ENCODE peak calls at places on chromosomes 4 and X, in five cellular contexts. Q is CD4-positive, CD25-positive, alpha-beta regulatory T cell; K is caudate nucleus; F is brain microvascular endothelial cell; M is left ventricle myocardium inferior. D is an unnamed sample.

GRCh38 chrX:24245201-24245600 is 68.7 kb downstream of the SUPT20HL2 start:
- DNase-seq in Q (no peak), K (no peak), F (no peak), M (no peak), D (no peak)

GRCh38 chr4:6761540-6762243 is 20.8 kb upstream of the KIAA0232 start:
- DNase-seq in Q (no peak), K (peak; percentile 28), F (no peak), M (no peak), D (no peak)

GRCh38 chr4:13386405-13387107 is 97.6 kb downstream of the RAB28 start:
- DNase-seq in Q (peak; percentile 15), K (no peak), F (no peak), M (no peak), D (peak; percentile 8)

GRCh38 chr4:158074851-158075250 is 98.0 kb downstream of the GASK1B start:
- DNase-seq in Q (no peak), K (no peak), F (no peak), M (no peak), D (no peak)

GRCh38 chr4:87498446-87498900 is 30.7 kb downstream of the SPARCL1 start:
- DNase-seq in Q (peak; percentile 18), K (no peak), F (no peak), M (no peak), D (no peak)

GRCh38 chrX:120575379-120576114 is 14.8 kb upstream of the CUL4B start:
- DNase-seq in Q (no peak), K (no peak), F (no peak), M (no peak), D (no peak)

GRCh38 chrX:130523460-130524394 is 121.9 kb downstream of the RBMX2 start:
- DNase-seq in Q (no peak), K (no peak), F (no peak), M (peak; percentile 29), D (no peak)

GRCh38 chr4:78645853-78646757 is 94.5 kb downstream of the ANXA3 start:
- DNase-seq in Q (no peak), K (peak; percentile 70), F (peak; percentile 83), M (peak; percentile 69), D (no peak)

GRCh38 chr4:47701286-47701685 is 136.6 kb downstream of the CORIN start:
- DNase-seq in Q (no peak), K (no peak), F (no peak), M (no peak), D (no peak)

GRCh38 chr4:17535906-17536305 is 20.9 kb downstream of the CLRN2 start:
- DNase-seq in Q (peak; percentile 9), K (no peak), F (no peak), M (no peak), D (no peak)

GRCh38 chrX:81082649-81083048 is 119.1 kb downstream of the HMGN5 start:
- DNase-seq in Q (no peak), K (no peak), F (no peak), M (no peak), D (no peak)

GRCh38 chrX:78650906-78651437 is 8.2 kb downstream of the RTL3 start:
- DNase-seq in Q (peak; percentile 30), K (no peak), F (peak; percentile 23), M (no peak), D (peak; percentile 9)

GRCh38 chr4:87339440-87339839 is 16.8 kb upstream of the HSD17B13 start:
- DNase-seq in Q (no peak), K (no peak), F (no peak), M (no peak), D (no peak)

GRCh38 chr4:121951570-121952110 is at the start of gene TRPC3:
- DNase-seq in Q (peak; percentile 18), K (no peak), F (no peak), M (peak; percentile 23), D (peak; percentile 22)

GRCh38 chrX:554271-554670 is 76.3 kb upstream of the SHOX start:
- DNase-seq in Q (no peak), K (no peak), F (no peak), M (no peak), D (no peak)

GRCh38 chr4:75287738-75288517 is 226.3 kb downstream of the RCHY1 start:
- DNase-seq in Q (no peak), K (no peak), F (no peak), M (no peak), D (no peak)

GRCh38 chrX:100591256-100592051 is 6.7 kb downstream of the TNMD start:
- DNase-seq in Q (no peak), K (no peak), F (no peak), M (no peak), D (no peak)

GRCh38 chrX:39983715-39984114 is 114.0 kb downstream of the BCOR start:
- DNase-seq in Q (no peak), K (no peak), F (no peak), M (no peak), D (no peak)

GRCh38 chr4:3069661-3070199 is 4.6 kb downstream of the HTT-AS start:
- DNase-seq in Q (no peak), K (no peak), F (no peak), M (no peak), D (no peak)

GRCh38 chrX:39310925-39311324 is 509.7 kb downstream of the MID1IP1 start:
- DNase-seq in Q (no peak), K (no peak), F (no peak), M (no peak), D (no peak)

GRCh38 chrX:9534686-9535085 is 69.8 kb downstream of the TBL1X start:
- DNase-seq in Q (no peak), K (no peak), F (no peak), M (no peak), D (no peak)

GRCh38 chr4:79177388-79177787 is 148.5 kb downstream of the NAA11 start:
- DNase-seq in Q (no peak), K (no peak), F (no peak), M (no peak), D (no peak)

GRCh38 chr4:69649629-69650028 is 3.4 kb downstream of the UGT2A1 start:
- DNase-seq in Q (no peak), K (no peak), F (no peak), M (no peak), D (no peak)

GRCh38 chrX:264634-265455 is 16.3 kb upstream of the PLCXD1 start:
- DNase-seq in Q (no peak), K (no peak), F (no peak), M (no peak), D (no peak)

GRCh38 chr4:170015285-170015684 is 10.9 kb downstream of the MFAP3L start:
- DNase-seq in Q (no peak), K (peak; percentile 74), F (no peak), M (no peak), D (no peak)

GRCh38 chr4:25234390-25235367 is 846 bp downstream of the PI4K2B start:
- DNase-seq in Q (peak; percentile 90), K (no peak), F (peak; percentile 63), M (peak; percentile 39), D (peak; percentile 77)

GRCh38 chrX:12410523-12410922 is 272.2 kb downstream of the FRMPD4 start:
- DNase-seq in Q (no peak), K (no peak), F (no peak), M (no peak), D (no peak)

GRCh38 chrX:38662640-38663039 is 101.3 kb downstream of the TSPAN7 start:
- DNase-seq in Q (no peak), K (no peak), F (no peak), M (no peak), D (no peak)

GRCh38 chr4:3486556-3487270 is 23.6 kb downstream of the DOK7 start:
- DNase-seq in Q (no peak), K (no peak), F (no peak), M (no peak), D (no peak)

GRCh38 chr4:169774466-169775445 is 17.0 kb upstream of the HPF1 start:
- DNase-seq in Q (peak; percentile 11), K (no peak), F (no peak), M (no peak), D (no peak)

GRCh38 chr4:77595361-77595973 is 10.2 kb upstream of the CXCL13 start:
- DNase-seq in Q (no peak), K (no peak), F (no peak), M (no peak), D (no peak)

GRCh38 chrX:14015941-14016340 is 13.8 kb downstream of the GEMIN8 start:
- DNase-seq in Q (no peak), K (no peak), F (no peak), M (no peak), D (no peak)

GRCh38 chr4:99205104-99205979 is 13.7 kb downstream of the ADH6 start:
- DNase-seq in Q (no peak), K (no peak), F (no peak), M (no peak), D (no peak)

GRCh38 chr4:157079441-157079840 is 3.5 kb downstream of the GLRB start:
- DNase-seq in Q (no peak), K (no peak), F (no peak), M (no peak), D (no peak)

D was measured in CD4-positive, alpha-beta memory T cell.